ENCODE peak calls at places on chromosomes 4 and X, in five cellular contexts. One of them, this sample, is unnamed.

GRCh38 chrX:19886888-19887531 is 390 bp downstream of the SH3KBP1 start:
- DNase-seq in H1: no peak
- DNase-seq in trophoblast cell: peak; percentile 43
- DNase-seq in IMR-90: no peak
- DNase-seq in H9: no peak
- DNase-seq in this sample: no peak

GRCh38 chr4:101753702-101754101 is 36.8 kb upstream of the BANK1 start:
- DNase-seq in H1: no peak
- DNase-seq in trophoblast cell: peak; percentile 68
- DNase-seq in H9: no peak
- DNase-seq in IMR-90: no peak
- DNase-seq in this sample: peak; percentile 56

GRCh38 chr4:4334798-4335520 is 44.9 kb downstream of the ZBTB49 start:
- DNase-seq in H1: peak; percentile 31
- DNase-seq in H9: peak; percentile 81
- DNase-seq in IMR-90: peak; percentile 30
- DNase-seq in trophoblast cell: peak; percentile 68
- DNase-seq in this sample: peak; percentile 58

GRCh38 chr4:89056953-89057398 is at the start of gene FAM13A:
- DNase-seq in H1: peak; percentile 27
- DNase-seq in IMR-90: peak; percentile 97
- DNase-seq in H9: peak; percentile 89
- DNase-seq in trophoblast cell: peak; percentile 84
- DNase-seq in this sample: peak; percentile 95

GRCh38 chr4:38202223-38202622 is 242.0 kb downstream of the PTTG2 start:
- DNase-seq in IMR-90: no peak
- DNase-seq in H9: no peak
- DNase-seq in H1: no peak
- DNase-seq in trophoblast cell: no peak
- DNase-seq in this sample: no peak

GRCh38 chrX:44585866-44586265 is 43.2 kb upstream of the FUNDC1 start:
- DNase-seq in IMR-90: no peak
- DNase-seq in H9: no peak
- DNase-seq in H1: no peak
- DNase-seq in trophoblast cell: no peak
- DNase-seq in this sample: no peak

GRCh38 chrX:69158166-69159040 is 6.8 kb downstream of the PJA1 start:
- DNase-seq in H1: no peak
- DNase-seq in trophoblast cell: peak; percentile 49
- DNase-seq in H9: peak; percentile 49
- DNase-seq in IMR-90: peak; percentile 85
- DNase-seq in this sample: peak; percentile 84

GRCh38 chr4:15938182-15938581 is 358 bp downstream of the FGFBP1 start:
- DNase-seq in IMR-90: no peak
- DNase-seq in H1: no peak
- DNase-seq in H9: peak; percentile 51
- DNase-seq in trophoblast cell: no peak
- DNase-seq in this sample: no peak

GRCh38 chr4:61493041-61493440 is 292.9 kb downstream of the ADGRL3 start:
- DNase-seq in H1: no peak
- DNase-seq in trophoblast cell: no peak
- DNase-seq in IMR-90: no peak
- DNase-seq in H9: no peak
- DNase-seq in this sample: no peak

GRCh38 chr4:62517721-62518120 is 1317.6 kb downstream of the ADGRL3 start:
- DNase-seq in IMR-90: no peak
- DNase-seq in H1: no peak
- DNase-seq in H9: no peak
- DNase-seq in trophoblast cell: no peak
- DNase-seq in this sample: no peak

GRCh38 chr4:119209077-119209476 is 3.4 kb upstream of the USP53 start:
- DNase-seq in trophoblast cell: peak; percentile 88
- DNase-seq in IMR-90: peak; percentile 96
- DNase-seq in H1: no peak
- DNase-seq in H9: no peak
- DNase-seq in this sample: peak; percentile 96

GRCh38 chr4:109078724-109079123 is 223.7 kb downstream of the COL25A1 start:
- DNase-seq in IMR-90: peak; percentile 81
- DNase-seq in H9: no peak
- DNase-seq in trophoblast cell: no peak
- DNase-seq in H1: no peak
- DNase-seq in this sample: peak; percentile 77

GRCh38 chrX:149830192-149830873 is 48.6 kb downstream of the MAGEA9 start:
- DNase-seq in IMR-90: peak; percentile 17
- DNase-seq in H9: peak; percentile 79
- DNase-seq in trophoblast cell: no peak
- DNase-seq in H1: no peak
- DNase-seq in this sample: peak; percentile 47

GRCh38 chr4:100497729-100498250 is 20.0 kb downstream of the EMCN start:
- DNase-seq in H9: no peak
- DNase-seq in trophoblast cell: no peak
- DNase-seq in IMR-90: peak; percentile 33
- DNase-seq in H1: no peak
- DNase-seq in this sample: no peak

GRCh38 chr4:145609494-145610427 is 9.4 kb upstream of the MMAA start:
- DNase-seq in H1: no peak
- DNase-seq in IMR-90: peak; percentile 77
- DNase-seq in H9: peak; percentile 55
- DNase-seq in trophoblast cell: peak; percentile 90
- DNase-seq in this sample: peak; percentile 79

GRCh38 chr4:47313396-47313795 is 150.1 kb downstream of the COMMD8 start:
- DNase-seq in trophoblast cell: no peak
- DNase-seq in IMR-90: peak; percentile 47
- DNase-seq in H1: no peak
- DNase-seq in H9: no peak
- DNase-seq in this sample: peak; percentile 2

GRCh38 chrX:18931972-18932371 is 51.9 kb downstream of the PHKA2 start:
- DNase-seq in H9: no peak
- DNase-seq in IMR-90: peak; percentile 30
- DNase-seq in trophoblast cell: peak; percentile 57
- DNase-seq in H1: no peak
- DNase-seq in this sample: peak; percentile 29

GRCh38 chr4:83876047-83876446 is 340.1 kb downstream of the GPAT3 start:
- DNase-seq in trophoblast cell: peak; percentile 24
- DNase-seq in H1: no peak
- DNase-seq in H9: no peak
- DNase-seq in IMR-90: peak; percentile 50
- DNase-seq in this sample: no peak

GRCh38 chrX:54540289-54540688 is 10.3 kb downstream of the GNL3L start:
- DNase-seq in IMR-90: peak; percentile 72
- DNase-seq in H9: no peak
- DNase-seq in H1: no peak
- DNase-seq in trophoblast cell: peak; percentile 68
- DNase-seq in this sample: peak; percentile 80

GRCh38 chr4:151202381-151202780 is 74.6 kb upstream of the PRSS48 start:
- DNase-seq in H9: no peak
- DNase-seq in IMR-90: no peak
- DNase-seq in H1: no peak
- DNase-seq in trophoblast cell: peak; percentile 87
- DNase-seq in this sample: no peak
- H3K4ac ChIP-seq in H9: no peak overlapping the region
- H3K4ac ChIP-seq in IMR-90: no peak overlapping the region
- H3K4ac ChIP-seq in H1: no peak overlapping the region
- H3K4ac ChIP-seq in trophoblast cell: no peak overlapping the region
- H3K4ac ChIP-seq in this sample: no peak overlapping the region

GRCh38 chr4:73011629-73011985 is 57.9 kb downstream of the COX18 start:
- DNase-seq in H9: no peak
- DNase-seq in IMR-90: no peak
- DNase-seq in trophoblast cell: no peak
- DNase-seq in H1: no peak
- DNase-seq in this sample: no peak
- H3K4ac ChIP-seq in H9: no peak overlapping the region
- H3K4ac ChIP-seq in IMR-90: no peak overlapping the region
- H3K4ac ChIP-seq in trophoblast cell: no peak overlapping the region
- H3K4ac ChIP-seq in H1: no peak overlapping the region
- H3K4ac ChIP-seq in this sample: no peak overlapping the region

GRCh38 chr4:183139972-183140570 is 41.0 kb downstream of the WWC2 start:
- DNase-seq in IMR-90: peak; percentile 58
- DNase-seq in H9: no peak
- DNase-seq in H1: no peak
- DNase-seq in trophoblast cell: no peak
- DNase-seq in this sample: no peak

GRCh38 chr4:183141997-183142396 is 42.9 kb downstream of the WWC2 start:
- DNase-seq in H9: no peak
- DNase-seq in IMR-90: no peak
- DNase-seq in trophoblast cell: no peak
- DNase-seq in H1: no peak
- DNase-seq in this sample: no peak

GRCh38 chr4:183145773-183146172 is 46.7 kb downstream of the WWC2 start:
- DNase-seq in H9: no peak
- DNase-seq in trophoblast cell: no peak
- DNase-seq in IMR-90: no peak
- DNase-seq in H1: no peak
- DNase-seq in this sample: no peak

GRCh38 chr4:183140911-183141320 is 41.9 kb downstream of the WWC2 start:
- DNase-seq in trophoblast cell: peak; percentile 3
- DNase-seq in H1: no peak
- DNase-seq in IMR-90: peak; percentile 76
- DNase-seq in H9: no peak
- DNase-seq in this sample: peak; percentile 54

GRCh38 chr4:183142566-183143545 is 43.8 kb downstream of the WWC2 start:
- DNase-seq in IMR-90: peak; percentile 47
- DNase-seq in H1: no peak
- DNase-seq in H9: no peak
- DNase-seq in trophoblast cell: no peak
- DNase-seq in this sample: peak; percentile 49
- H3K4ac ChIP-seq in IMR-90: no peak overlapping the region
- H3K4ac ChIP-seq in H1: no peak overlapping the region
- H3K4ac ChIP-seq in H9: no peak overlapping the region
- H3K4ac ChIP-seq in trophoblast cell: peak overlapping the region; percentile 59
- H3K4ac ChIP-seq in this sample: no peak overlapping the region

DNA sequence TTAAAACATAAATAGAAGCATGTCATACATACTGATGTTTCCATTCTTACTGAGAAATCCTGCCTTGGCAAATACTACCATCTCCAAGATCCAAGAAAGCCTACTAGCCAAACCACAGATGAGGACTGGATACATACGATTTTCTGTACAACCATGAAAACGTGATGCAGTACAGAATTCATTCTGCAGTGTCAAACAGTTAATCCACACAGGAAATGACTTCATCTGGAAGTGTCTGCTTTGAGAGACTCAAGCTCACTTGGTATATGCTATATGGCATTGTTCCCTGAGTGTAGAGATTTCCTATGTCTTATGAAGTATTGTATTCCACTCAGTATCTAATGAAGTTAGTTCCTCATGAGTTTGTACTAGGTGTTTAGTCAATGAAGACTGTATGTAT is 94.2 kb downstream of the CT47B1 start:
- DNase-seq in trophoblast cell: no peak
- DNase-seq in H9: no peak
- DNase-seq in IMR-90: no peak
- DNase-seq in H1: no peak
- DNase-seq in this sample: peak; percentile 35
- H3K4ac ChIP-seq in trophoblast cell: no peak overlapping the region
- H3K4ac ChIP-seq in H9: no peak overlapping the region
- H3K4ac ChIP-seq in IMR-90: no peak overlapping the region
- H3K4ac ChIP-seq in H1: no peak overlapping the region
- H3K4ac ChIP-seq in this sample: no peak overlapping the region

GRCh38 chr4:6134612-6135220 is 65.6 kb downstream of the JAKMIP1 start:
- DNase-seq in trophoblast cell: no peak
- DNase-seq in IMR-90: no peak
- DNase-seq in H9: peak; percentile 51
- DNase-seq in H1: no peak
- DNase-seq in this sample: no peak

GRCh38 chr4:6142511-6142910 is 57.8 kb downstream of the JAKMIP1 start:
- DNase-seq in H1: no peak
- DNase-seq in IMR-90: no peak
- DNase-seq in H9: no peak
- DNase-seq in trophoblast cell: no peak
- DNase-seq in this sample: no peak

GRCh38 chr4:6137027-6137746 is 63.2 kb downstream of the JAKMIP1 start:
- DNase-seq in H9: no peak
- DNase-seq in H1: no peak
- DNase-seq in trophoblast cell: no peak
- DNase-seq in IMR-90: no peak
- DNase-seq in this sample: no peak

GRCh38 chr4:6141554-6141953 is 58.8 kb downstream of the JAKMIP1 start:
- DNase-seq in IMR-90: no peak
- DNase-seq in H9: no peak
- DNase-seq in H1: no peak
- DNase-seq in trophoblast cell: no peak
- DNase-seq in this sample: no peak

DNA sequence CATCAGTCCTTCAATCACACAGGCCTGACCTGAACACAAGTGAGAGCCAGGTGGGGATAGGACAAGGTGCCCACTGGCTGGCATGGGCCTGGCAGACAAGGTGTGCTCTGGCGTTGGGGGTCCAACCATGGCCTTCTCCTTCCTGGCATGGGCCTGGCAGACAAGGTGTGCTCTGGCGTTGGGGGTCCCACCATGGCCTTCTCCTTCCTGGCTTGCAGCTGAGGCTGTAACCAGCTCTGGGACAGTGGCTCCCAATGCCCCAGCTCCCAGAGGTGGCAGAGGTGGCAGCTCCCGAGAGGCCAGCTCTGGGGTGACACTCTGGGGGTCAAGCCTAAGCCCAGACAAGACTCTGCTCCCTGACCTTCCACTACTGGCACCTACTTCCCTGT is 62.6 kb downstream of the JAKMIP1 start:
- DNase-seq in H1: no peak
- DNase-seq in IMR-90: no peak
- DNase-seq in H9: no peak
- DNase-seq in trophoblast cell: no peak
- DNase-seq in this sample: no peak
- H3K4ac ChIP-seq in H1: no peak overlapping the region
- H3K4ac ChIP-seq in IMR-90: no peak overlapping the region
- H3K4ac ChIP-seq in H9: no peak overlapping the region
- H3K4ac ChIP-seq in trophoblast cell: no peak overlapping the region
- H3K4ac ChIP-seq in this sample: no peak overlapping the region